ENCODE peak calls at places on chromosomes 5 and 9, in four cellular contexts. N, Y, D and S are unnamed samples.

GRCh38 chr5:78649816-78650561 is 1.4 kb upstream of the LHFPL2 start:
- DNase-seq in D (no peak), N (peak; percentile 48), Y (no peak), S (peak; percentile 71)

GRCh38 chr9:133844876-133845658 is 106.9 kb upstream of the SARDH start:
- DNase-seq in N (no peak), Y (no peak), D (peak; percentile 88), S (no peak)

GRCh38 chr9:110183208-110184145 is 24.5 kb downstream of the C9orf152 start:
- DNase-seq in Y (peak; percentile 61), D (peak; percentile 50), N (peak; percentile 74), S (peak; percentile 82)

GRCh38 chr5:82168294-82168693 is 109.9 kb downstream of the RPS23 start:
- DNase-seq in Y (no peak), N (peak; percentile 30), D (no peak), S (no peak)

GRCh38 chr9:137918331-137919094 is 40.9 kb downstream of the CACNA1B start:
- DNase-seq in N (no peak), Y (no peak), D (no peak), S (peak; percentile 77)

GRCh38 chr5:135887447-135887864 is 8.2 kb downstream of the IL9 start:
- DNase-seq in Y (peak; percentile 58), D (peak; percentile 27), N (peak; percentile 64), S (peak; percentile 88)

GRCh38 chr5:172772112-172772906 is 1.3 kb upstream of the DUSP1 start:
- DNase-seq in N (peak; percentile 86), D (peak; percentile 89), Y (peak; percentile 64), S (peak; percentile 94)

GRCh38 chr5:82884821-82885471 is 192.2 kb downstream of the TMEM167A start:
- DNase-seq in Y (no peak), N (no peak), D (no peak), S (no peak)

GRCh38 chr9:134723037-134723436 is 81.4 kb downstream of the COL5A1 start:
- DNase-seq in D (no peak), N (no peak), Y (no peak), S (no peak)

GRCh38 chr5:33317271-33317670 is 123.5 kb upstream of the TARS1 start:
- DNase-seq in N (peak; percentile 32), D (no peak), Y (no peak), S (no peak)

GRCh38 chr9:83646500-83647239 is 23.7 kb downstream of the IDNK start:
- DNase-seq in N (no peak), Y (no peak), D (no peak), S (no peak)

GRCh38 chr5:176724472-176724871 is 77.2 kb downstream of the TSPAN17 start:
- DNase-seq in D (no peak), Y (no peak), N (no peak), S (no peak)

GRCh38 chr9:38619556-38620447 is 594 bp downstream of the ANKRD18A start:
- DNase-seq in Y (peak; percentile 21), D (no peak), N (no peak), S (peak; percentile 58)

GRCh38 chr9:127525426-127526188 is 74.3 kb downstream of the LRSAM1 start:
- DNase-seq in D (no peak), N (no peak), Y (no peak), S (no peak)

GRCh38 chr9:13952906-13953305 is 361.0 kb downstream of the NFIB start:
- DNase-seq in N (peak; percentile 23), D (no peak), Y (peak; percentile 85), S (no peak)

GRCh38 chr5:131550606-131551005 is 84.4 kb downstream of the RAPGEF6 start:
- DNase-seq in Y (no peak), D (no peak), N (no peak), S (no peak)

GRCh38 chr9:99433555-99433954 is 211.5 kb downstream of the SEC61B start:
- DNase-seq in N (peak; percentile 99), Y (no peak), D (peak; percentile 11), S (peak; percentile 98)

GRCh38 chr5:79399046-79399445 is 114.9 kb downstream of the HOMER1 start:
- DNase-seq in Y (no peak), D (no peak), N (no peak), S (no peak)

GRCh38 chr9:99368341-99369326 is 146.6 kb downstream of the SEC61B start:
- DNase-seq in Y (no peak), N (peak; percentile 79), D (no peak), S (peak; percentile 68)

GRCh38 chr9:129999123-129999510 is 43.9 kb downstream of the FNBP1 start:
- DNase-seq in Y (no peak), N (no peak), D (no peak), S (no peak)

GRCh38 chr5:147093138-147093537 is 141.7 kb upstream of the STK32A start:
- DNase-seq in D (no peak), Y (no peak), N (no peak), S (no peak)

GRCh38 chr5:113038714-113039113 is 62.1 kb downstream of the DCP2 start:
- DNase-seq in Y (no peak), N (peak; percentile 87), D (no peak), S (peak; percentile 48)

GRCh38 chr5:13591621-13592020 is 352.9 kb downstream of the DNAH5 start:
- DNase-seq in D (peak; percentile 26), N (peak; percentile 99), Y (no peak), S (no peak)

GRCh38 chr5:150567031-150567680 is 59.2 kb downstream of the NDST1 start:
- DNase-seq in Y (no peak), D (no peak), N (peak; percentile 52), S (no peak)

GRCh38 chr9:132638240-132638639 is 31.5 kb downstream of the DDX31 start:
- DNase-seq in Y (no peak), N (no peak), D (no peak), S (no peak)

GRCh38 chr5:157564149-157564711 is 11.3 kb downstream of the ADAM19 start:
- DNase-seq in N (peak; percentile 80), D (no peak), Y (no peak), S (no peak)

GRCh38 chr5:68233075-68233474 is 17.5 kb downstream of the PIK3R1 start:
- DNase-seq in D (no peak), N (no peak), Y (no peak), S (no peak)

GRCh38 chr5:170536498-170536897 is 32.7 kb downstream of the KCNIP1 start:
- DNase-seq in D (no peak), N (no peak), Y (no peak), S (peak; percentile 31)

GRCh38 chr5:148720257-148720656 is 65.9 kb upstream of the HTR4 start:
- DNase-seq in Y (no peak), D (no peak), N (no peak), S (no peak)

GRCh38 chr9:137429974-137430722 is 7.0 kb downstream of the NOXA1 start:
- DNase-seq in N (no peak), Y (peak; percentile 83), D (no peak), S (no peak)

GRCh38 chr5:82793808-82794419 is 283.3 kb downstream of the TMEM167A start:
- DNase-seq in N (peak; percentile 28), Y (no peak), D (peak; percentile 23), S (no peak)

GRCh38 chr5:82734291-82734690 is 342.9 kb downstream of the TMEM167A start:
- DNase-seq in N (no peak), D (no peak), Y (no peak), S (no peak)

GRCh38 chr5:96344678-96345612 is 88.1 kb downstream of the PCSK1 start:
- DNase-seq in D (peak; percentile 79), N (peak; percentile 72), Y (peak; percentile 83), S (no peak)

GRCh38 chr5:26192496-26192895 is 845.9 kb downstream of the CDH9 start:
- DNase-seq in D (no peak), N (peak; percentile 9), Y (no peak), S (no peak)